ENCODE peak calls at places on chromosomes 3 and 15, in seven cellular contexts. T, G, Y, E, W, V and Q are unnamed samples.

GRCh38 chr15:63832620-63833245 is 1.0 kb downstream of the HERC1 start:
- DNase-seq in E (no peak), T (no peak), W (no peak), G (no peak), Y (peak), V (no peak), Q (no peak)

GRCh38 chr3:97910931-97911351 is 61.3 kb downstream of the RIOX2 start:
- DNase-seq in E (peak), W (no peak), T (no peak), G (no peak), Y (no peak), V (no peak), Q (no peak)

GRCh38 chr15:45377630-45378148 is 655 bp downstream of the GATM start:
- DNase-seq in E (no peak), T (no peak), W (no peak), V (no peak), G (no peak), Y (no peak), Q (no peak)

GRCh38 chr3:133937061-133937686 is 41.5 kb upstream of the RAB6B start:
- DNase-seq in V (no peak), Y (no peak), W (no peak), E (no peak), G (no peak), T (no peak), Q (no peak)

GRCh38 chr3:15148614-15149013 is 49.7 kb upstream of the RBSN start:
- DNase-seq in E (no peak), G (no peak), V (no peak), T (no peak), Y (no peak), W (no peak), Q (no peak)

GRCh38 chr15:85974348-85974705 is 105.3 kb upstream of the AGBL1 start:
- DNase-seq in Y (no peak), W (no peak), V (no peak), G (no peak), T (no peak), E (no peak), Q (no peak)

GRCh38 chr15:61099030-61099800 is 129.9 kb downstream of the RORA start:
- DNase-seq in V (no peak), E (no peak), T (no peak), G (no peak), Y (no peak), W (no peak), Q (no peak)

GRCh38 chr3:55526332-55527030 is 39.4 kb upstream of the WNT5A start:
- DNase-seq in E (no peak), W (no peak), G (no peak), Y (no peak), T (no peak), V (no peak), Q (no peak)

GRCh38 chr3:16486201-16486600 is 27.3 kb downstream of the RFTN1 start:
- DNase-seq in Y (no peak), E (no peak), W (no peak), T (no peak), V (no peak), G (no peak), Q (no peak)

GRCh38 chr15:65757256-65757655 is 34.8 kb downstream of the DENND4A start:
- DNase-seq in W (no peak), E (no peak), T (no peak), V (no peak), Y (no peak), G (no peak), Q (no peak)

GRCh38 chr3:101842935-101843330 is 6.4 kb upstream of the NFKBIZ start:
- DNase-seq in V (no peak), W (no peak), G (no peak), E (no peak), Y (no peak), T (no peak), Q (no peak)

GRCh38 chr15:99956820-99957641 is 223.8 kb upstream of the LYSMD4 start:
- DNase-seq in T (no peak), W (no peak), G (peak), E (no peak), Y (no peak), V (no peak), Q (no peak)

GRCh38 chr15:45084163-45084562 is 29.8 kb downstream of the DUOX2 start:
- DNase-seq in Y (no peak), V (no peak), T (no peak), E (no peak), W (no peak), G (no peak), Q (no peak)

GRCh38 chr3:188179006-188179966 is 25.3 kb downstream of the LPP start:
- DNase-seq in W (no peak), G (peak), E (no peak), T (no peak), V (no peak), Y (no peak), Q (no peak)

GRCh38 chr3:100463002-100463401 is 29.4 kb upstream of the TMEM45A start:
- DNase-seq in V (no peak), E (no peak), T (peak), Y (no peak), W (peak), G (peak), Q (no peak)

GRCh38 chr3:172139528-172140276 is 100.3 kb downstream of the FNDC3B start:
- DNase-seq in T (no peak), V (no peak), W (no peak), E (no peak), G (no peak), Y (no peak), Q (no peak)

GRCh38 chr3:174812172-174812862 is 46.8 kb upstream of the NAALADL2 start:
- DNase-seq in E (no peak), W (no peak), V (no peak), T (no peak), G (no peak), Y (no peak), Q (no peak)

GRCh38 chr3:126555795-126556636 is 2.7 kb downstream of the C3orf22 start:
- DNase-seq in V (no peak), G (no peak), T (no peak), Y (no peak), E (no peak), W (no peak), Q (no peak)